ENCODE peak calls at places on chromosome 19, in nine cellular contexts. S is NCI-H187 treated with DMSO at 0.1 percent for 48 hours; Y is tibial artery; Z is A172; P is hepatic stellate cell; O is NCI-H1417; V is body of pancreas; C is activated CD8-positive, alpha-beta memory T cell treated with anti-CD3 and anti-CD28 coated beads, Interleukin-2, amount 50 U/mL, for 4 hours; R is brain microvascular endothelial cell. U is an unnamed sample.

GRCh38 chr19:18470153-18470552 is 32.2 kb upstream of the ISYNA1 start:
- DNase-seq in S (no peak), V (no peak), Z (no peak), R (no peak), O (peak), Y (no peak), C (no peak), P (no peak), U (no peak)

GRCh38 chr19:7874080-7874856 is at the start of gene PRR36:
- DNase-seq in O (peak), V (peak), Z (peak), C (no peak), R (no peak), Y (no peak), S (no peak), P (no peak), U (no peak)

GRCh38 chr19:57754091-57754673 is 7.6 kb downstream of the ZNF776 start:
- DNase-seq in Y (no peak), Z (no peak), C (no peak), P (no peak), S (no peak), O (no peak), V (no peak), R (no peak), U (no peak)

GRCh38 chr19:15248648-15249559 is 16.7 kb upstream of the EPHX3 start:
- DNase-seq in R (peak), Y (peak), V (peak), Z (peak), S (no peak), O (no peak), P (peak), C (no peak), U (no peak)

GRCh38 chr19:39038098-39038497 is 5.7 kb upstream of the FBXO27 start:
- DNase-seq in V (peak), R (peak), Z (peak), O (peak), P (peak), S (no peak), C (no peak), Y (no peak), U (peak)

GRCh38 chr19:10888421-10888866 is 17.1 kb downstream of the CARM1 start:
- DNase-seq in Z (no peak), R (no peak), C (no peak), O (peak), P (no peak), V (no peak), Y (no peak), S (no peak), U (no peak)

GRCh38 chr19:7415163-7415856 is 66.6 kb downstream of the ARHGEF18 start:
- DNase-seq in Y (no peak), O (no peak), P (peak), V (peak), Z (peak), S (no peak), R (peak), C (no peak), U (no peak)

GRCh38 chr19:50933640-50934039 is 19.2 kb downstream of the KLK5 start:
- DNase-seq in S (no peak), Z (peak), V (no peak), C (no peak), O (no peak), R (peak), Y (no peak), P (no peak), U (peak)

GRCh38 chr19:8302734-8303133 is 5.4 kb downstream of the CD320 start:
- DNase-seq in C (peak), S (no peak), P (no peak), O (no peak), R (no peak), V (peak), Z (no peak), Y (no peak), U (no peak)

GRCh38 chr19:43743059-43743458 is 11.7 kb downstream of the SMG9 start:
- DNase-seq in V (no peak), Y (no peak), Z (peak), O (no peak), P (peak), C (no peak), R (peak), S (no peak), U (no peak)

GRCh38 chr19:42412223-42412622 is 15.0 kb downstream of the LIPE start:
- DNase-seq in P (no peak), C (no peak), V (no peak), R (no peak), O (no peak), S (no peak), Z (peak), Y (no peak), U (no peak)

GRCh38 chr19:51417107-51417806 is at the start of gene SIGLEC10:
- DNase-seq in V (peak), Z (no peak), R (no peak), C (no peak), Y (peak), P (no peak), O (no peak), S (no peak), U (no peak)

GRCh38 chr19:36245210-36246005 is 30.5 kb downstream of the ZNF146 start:
- DNase-seq in O (peak), P (no peak), Y (no peak), C (no peak), Z (no peak), S (no peak), R (no peak), V (no peak), U (no peak)

GRCh38 chr19:39257227-39257626 is 8.6 kb upstream of the IFNL4 start:
- DNase-seq in S (no peak), V (no peak), R (no peak), O (no peak), C (no peak), P (no peak), Z (no peak), Y (no peak), U (no peak)

GRCh38 chr19:5074830-5075394 is 106.0 kb downstream of the KDM4B start:
- DNase-seq in P (no peak), Y (no peak), O (no peak), C (no peak), R (no peak), S (no peak), Z (no peak), V (no peak), U (no peak)

GRCh38 chr19:13085673-13086072 is 17.0 kb downstream of the LYL1 start:
- DNase-seq in Y (no peak), V (no peak), R (no peak), C (no peak), S (no peak), Z (no peak), P (no peak), O (no peak), U (no peak)

GRCh38 chr19:39078436-39079200 is 5.5 kb upstream of the ACP7 start:
- DNase-seq in S (no peak), P (peak), C (no peak), V (no peak), Y (no peak), O (no peak), Z (peak), R (peak), U (peak)

GRCh38 chr19:14033946-14034345 is 2.4 kb downstream of the IL27RA start:
- DNase-seq in P (no peak), C (no peak), R (no peak), Y (no peak), Z (no peak), O (no peak), V (no peak), S (no peak), U (peak)

GRCh38 chr19:1082165-1082927 is 12.8 kb downstream of the POLR2E start:
- DNase-seq in O (peak), S (peak), V (peak), P (peak), Y (no peak), Z (no peak), R (no peak), C (peak), U (peak)

GRCh38 chr19:3818479-3818878 is 32.3 kb upstream of the MATK start:
- DNase-seq in Y (no peak), P (peak), C (peak), O (no peak), R (peak), S (no peak), V (no peak), Z (peak), U (peak)

GRCh38 chr19:46785054-46785979 is 3.1 kb downstream of the SLC1A5 start:
- DNase-seq in V (no peak), O (no peak), P (no peak), C (no peak), S (no peak), Y (no peak), Z (no peak), R (no peak), U (no peak)

GRCh38 chr19:9052894-9053293 is 34.0 kb upstream of the OR1M1 start:
- DNase-seq in R (no peak), O (no peak), V (no peak), Y (no peak), Z (no peak), P (no peak), C (no peak), S (no peak), U (no peak)

GRCh38 chr19:1131718-1132552 is 28.1 kb downstream of the GPX4 start:
- DNase-seq in O (no peak), Z (peak), V (peak), C (peak), Y (peak), P (peak), R (peak), S (no peak), U (peak)

GRCh38 chr19:16351133-16351809 is 26.6 kb downstream of the KLF2 start:
- DNase-seq in S (no peak), P (no peak), V (no peak), Z (peak), O (no peak), C (no peak), Y (no peak), R (no peak), U (no peak)

GRCh38 chr19:45117167-45117594 is 24.2 kb downstream of the PPP1R37 start:
- DNase-seq in C (peak), Z (no peak), R (no peak), S (peak), V (no peak), Y (no peak), P (no peak), O (peak), U (no peak)

GRCh38 chr19:11204943-11205349 is 7.6 kb upstream of the KANK2 start:
- DNase-seq in O (no peak), C (no peak), R (no peak), V (no peak), S (no peak), Z (peak), Y (peak), P (no peak), U (no peak)

GRCh38 chr19:9456018-9456689 is 20.8 kb upstream of the ZNF266 start:
- DNase-seq in C (no peak), R (no peak), V (no peak), O (no peak), P (no peak), Z (no peak), Y (no peak), S (no peak), U (no peak)

GRCh38 chr19:44603201-44603945 is 10.0 kb upstream of the IGSF23 start:
- DNase-seq in R (peak), V (no peak), C (no peak), S (no peak), Y (no peak), Z (peak), P (peak), O (no peak), U (no peak)

GRCh38 chr19:20315543-20315942 is 148.5 kb downstream of the ZNF486 start:
- DNase-seq in R (no peak), V (no peak), C (no peak), S (no peak), P (no peak), O (peak), Z (no peak), Y (no peak), U (no peak)

GRCh38 chr19:39971380-39971841 is 446 bp downstream of the PSMC4 start:
- DNase-seq in Z (peak), S (no peak), Y (no peak), C (no peak), V (no peak), O (no peak), P (peak), R (peak), U (no peak)

U was measured in foreskin keratinocyte.